ENCODE peak calls at places on chromosomes 11 and 22, in nine cellular contexts. C, L, T, S, M, B, G, J and K are unnamed samples.

GRCh38 chr22:43341565-43341964 is 1.6 kb downstream of the SCUBE1 start:
- DNase-seq in C (no peak), L (no peak), T (no peak), S (no peak), M (no peak), B (no peak), G (no peak), J (no peak), K (no peak)

GRCh38 chr22:39677967-39678366 is 107.4 kb downstream of the CACNA1I start:
- DNase-seq in C (no peak), L (no peak), T (no peak), S (no peak), M (no peak), B (no peak), G (no peak), J (no peak), K (no peak)

GRCh38 chr22:41672780-41673509 is 15.7 kb downstream of the SNU13 start:
- DNase-seq in C (peak), L (no peak), T (no peak), S (no peak), M (peak), B (peak), G (no peak), J (no peak), K (no peak)

GRCh38 chr11:16605440-16605970 is 132.9 kb upstream of the C11orf58 start:
- DNase-seq in C (peak), L (peak), T (no peak), S (peak), M (no peak), B (no peak), G (peak), J (no peak), K (no peak)

GRCh38 chr22:19419086-19419463 is 12.5 kb downstream of the HIRA start:
- DNase-seq in C (peak), L (no peak), T (no peak), S (no peak), M (no peak), B (no peak), G (peak), J (no peak), K (no peak)

GRCh38 chr11:7019500-7020182 is 505 bp downstream of the ZNF214 start:
- DNase-seq in C (no peak), L (no peak), T (no peak), S (no peak), M (no peak), B (peak), G (peak), J (no peak), K (peak)

GRCh38 chr11:102010776-102011500 is 36.3 kb upstream of the CFAP300 start:
- DNase-seq in C (peak), L (no peak), T (no peak), S (peak), M (peak), B (peak), G (no peak), J (peak), K (no peak)

GRCh38 chr11:73693877-73694525 is 47.6 kb downstream of the PLEKHB1 start:
- DNase-seq in C (no peak), L (no peak), T (no peak), S (no peak), M (no peak), B (no peak), G (no peak), J (no peak), K (no peak)

GRCh38 chr11:34649597-34649996 is 28.7 kb downstream of the EHF start:
- DNase-seq in C (no peak), L (no peak), T (no peak), S (no peak), M (no peak), B (no peak), G (no peak), J (no peak), K (no peak)

GRCh38 chr11:3796796-3797328 is 492 bp downstream of the NUP98 start:
- DNase-seq in C (no peak), L (no peak), T (no peak), S (no peak), M (no peak), B (no peak), G (no peak), J (no peak), K (no peak)

GRCh38 chr11:3799883-3800282 is 2.5 kb upstream of the NUP98 start:
- DNase-seq in C (no peak), L (no peak), T (no peak), S (no peak), M (no peak), B (no peak), G (no peak), J (no peak), K (no peak)

GRCh38 chr11:3796346-3796745 is 1.0 kb downstream of the NUP98 start:
- DNase-seq in C (no peak), L (no peak), T (no peak), S (no peak), M (no peak), B (no peak), G (no peak), J (no peak), K (no peak)

GRCh38 chr11:3797329-3798090 is at the start of gene NUP98:
- DNase-seq in C (peak), L (peak), T (peak), S (peak), M (peak), B (peak), G (peak), J (peak), K (peak)

DNA sequence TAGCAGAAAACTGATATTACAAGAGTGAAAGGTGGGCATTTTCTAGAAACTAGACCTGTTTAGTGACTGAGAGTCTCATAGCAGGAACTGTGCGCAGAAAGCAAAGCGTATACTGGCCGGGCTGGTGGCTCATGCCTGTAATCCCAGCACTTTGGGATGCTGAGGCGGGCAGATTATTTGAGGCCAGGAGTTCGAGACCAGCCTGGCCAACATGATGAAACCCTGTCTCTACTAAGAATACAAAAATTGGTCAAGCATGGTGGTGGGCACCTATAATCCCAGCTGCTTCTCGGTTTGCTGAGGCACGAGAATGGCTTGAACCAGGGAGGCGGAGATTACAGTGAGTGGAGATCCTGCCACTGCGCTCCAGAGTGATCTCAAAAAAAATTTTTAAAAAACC is 1.8 kb upstream of the NUP98 start:
- DNase-seq in C (no peak), L (no peak), T (no peak), S (no peak), M (no peak), B (no peak), G (no peak), J (no peak), K (no peak)
- TF ChIP-seq CTCF in C (no peak), L (no peak), T (no peak), S (no peak), M (no peak), B (no peak), G (no peak), J (no peak), K (no peak)

GRCh38 chr11:118234833-118235232 is 10.0 kb upstream of the JAML start:
- DNase-seq in C (no peak), L (no peak), T (no peak), S (no peak), M (no peak), B (no peak), G (no peak), J (no peak), K (no peak)

GRCh38 chr11:118233377-118233776 is 8.6 kb upstream of the JAML start:
- DNase-seq in C (no peak), L (no peak), T (no peak), S (no peak), M (no peak), B (no peak), G (no peak), J (no peak), K (no peak)

GRCh38 chr11:118238947-118239346 is 13.2 kb downstream of the MPZL3 start:
- DNase-seq in C (no peak), L (no peak), T (no peak), S (no peak), M (no peak), B (no peak), G (no peak), J (no peak), K (no peak)

GRCh38 chr11:118238397-118238796 is 13.6 kb upstream of the JAML start:
- DNase-seq in C (no peak), L (no peak), T (no peak), S (no peak), M (no peak), B (no peak), G (no peak), J (no peak), K (no peak)

DNA sequence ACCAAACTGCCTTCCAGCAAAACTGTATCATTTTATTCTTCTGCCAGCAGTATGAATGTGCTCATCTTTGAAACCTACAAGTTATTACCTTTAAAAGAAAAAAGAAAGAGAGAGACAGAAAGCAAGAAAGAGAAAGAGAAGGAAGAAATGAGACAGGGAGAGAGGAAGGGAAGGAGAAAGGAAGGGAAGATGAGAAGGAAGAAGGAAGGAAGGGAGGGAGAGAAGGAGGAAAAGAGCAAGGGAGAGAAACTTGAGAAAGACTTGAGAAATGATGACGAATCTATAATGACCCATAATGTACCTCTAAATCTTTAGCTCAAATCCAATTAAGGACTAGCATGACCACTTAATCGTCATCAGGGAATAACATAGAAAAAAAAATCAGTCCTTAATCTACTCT is 11.4 kb upstream of the JAML start:
- DNase-seq in C (no peak), L (no peak), T (no peak), S (no peak), M (no peak), B (no peak), G (no peak), J (no peak), K (no peak)
- TF ChIP-seq CTCF in C (no peak), L (no peak), T (no peak), S (no peak), M (no peak), B (no peak), G (no peak), J (no peak), K (no peak)

DNA sequence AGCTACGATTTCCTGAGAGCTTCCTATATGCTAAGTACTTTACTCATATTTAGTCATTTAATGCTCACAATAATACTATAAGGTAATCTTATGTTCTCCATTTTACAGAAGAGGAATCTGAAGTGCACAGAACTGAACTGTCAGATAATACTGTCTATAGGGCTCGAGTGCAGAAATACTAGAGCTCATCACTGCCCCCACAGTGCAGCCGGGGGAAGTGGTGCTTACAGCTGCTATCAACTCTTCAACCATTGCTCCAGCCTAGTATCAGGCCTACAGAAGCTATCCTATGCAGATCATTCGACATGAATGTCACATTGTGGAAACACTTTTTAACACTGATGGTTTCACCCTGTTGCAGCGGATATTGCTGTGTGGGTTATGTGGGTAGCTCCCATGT is 929.9 kb downstream of the NTM start:
- DNase-seq in C (no peak), L (no peak), T (no peak), S (no peak), M (no peak), B (peak), G (no peak), J (no peak), K (no peak)
- TF ChIP-seq CTCF in C (no peak), L (peak), T (no peak), S (no peak), M (peak), B (peak), G (peak), J (peak), K (peak)

DNA sequence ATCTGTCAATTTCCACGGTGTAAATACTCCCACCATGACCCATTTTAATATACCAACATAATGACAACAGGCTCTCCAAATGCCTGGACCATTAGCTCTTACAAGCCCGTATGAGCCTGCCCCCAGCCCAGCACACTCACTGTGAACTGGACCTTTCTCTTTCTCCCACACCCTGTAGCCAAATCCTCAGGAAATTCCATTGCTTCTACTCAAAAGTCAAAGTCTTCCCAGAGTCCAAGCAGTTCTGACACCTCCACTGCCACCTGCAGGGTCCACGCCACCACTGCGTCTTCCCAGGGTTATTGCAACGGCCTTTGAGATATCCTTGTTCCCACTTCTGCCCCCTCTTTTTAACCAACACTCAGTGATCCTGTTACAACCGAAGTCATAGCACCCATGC is 110.1 kb upstream of the ASPHD2 start:
- DNase-seq in C (peak), L (no peak), T (no peak), S (no peak), M (peak), B (no peak), G (no peak), J (peak), K (no peak)
- TF ChIP-seq CTCF in C (peak), L (no peak), T (no peak), S (no peak), M (peak), B (peak), G (peak), J (peak), K (peak)